ENCODE peak calls at places on chromosome 13, in four cellular contexts. O is HL-60, X is GM12878, U is K562. B is an unnamed sample.

GRCh38 chr13:39587939-39588338 is 15.1 kb downstream of the LHFPL6 start:
- DNase-seq in U (no peak), X (no peak), O (no peak), B (no peak)

GRCh38 chr13:25862156-25862555 is 189.7 kb downstream of the SHISA2 start:
- DNase-seq in X (no peak), U (no peak), O (no peak), B (no peak)

GRCh38 chr13:94602467-94602866 is 810 bp downstream of the GPR180 start:
- DNase-seq in U (no peak), X (no peak), O (no peak), B (no peak)

GRCh38 chr13:29543230-29544215 is 52.0 kb downstream of the SLC7A1 start:
- DNase-seq in U (peak), O (no peak), X (peak), B (peak)

GRCh38 chr13:79483302-79483701 is 2.3 kb downstream of the NDFIP2 start:
- DNase-seq in X (no peak), U (no peak), O (no peak), B (no peak)

GRCh38 chr13:52459668-52460067 is 4.4 kb downstream of the CKAP2 start:
- DNase-seq in X (no peak), O (no peak), U (no peak), B (no peak)

GRCh38 chr13:97295279-97296182 is 73.4 kb downstream of the MBNL2 start:
- DNase-seq in O (no peak), U (peak), X (no peak), B (no peak)

GRCh38 chr13:95154441-95154886 is 146.8 kb downstream of the ABCC4 start:
- DNase-seq in X (no peak), O (no peak), U (no peak), B (no peak)

GRCh38 chr13:113651511-113652403 is 6.2 kb downstream of the ATP4B start:
- DNase-seq in O (no peak), U (no peak), X (no peak), B (no peak)

GRCh38 chr13:30865131-30866009 is 40.7 kb upstream of the MEDAG start:
- DNase-seq in O (peak), U (peak), X (no peak), B (peak)

GRCh38 chr13:27583645-27584044 is 36.7 kb downstream of the LNX2 start:
- DNase-seq in X (no peak), U (no peak), O (no peak), B (no peak)

GRCh38 chr13:65378943-65379519 is 1851.1 kb downstream of the PCDH9 start:
- DNase-seq in O (no peak), X (no peak), U (no peak), B (no peak)

GRCh38 chr13:30044932-30045331 is 194.5 kb upstream of the UBL3 start:
- DNase-seq in U (no peak), X (no peak), O (no peak), B (no peak)

GRCh38 chr13:93878675-93879074 is 600.8 kb downstream of the DCT start:
- DNase-seq in X (no peak), U (no peak), O (no peak), B (no peak)

GRCh38 chr13:90618133-90618532 is 729.4 kb upstream of the MIR17HG start:
- DNase-seq in O (no peak), U (no peak), X (no peak), B (no peak)

GRCh38 chr13:40060318-40061007 is 405.0 kb downstream of the COG6 start:
- DNase-seq in X (peak), U (no peak), O (no peak), B (no peak)

GRCh38 chr13:23867027-23867491 is 22.1 kb downstream of the MIPEP start:
- DNase-seq in O (no peak), U (peak), X (no peak), B (no peak)

GRCh38 chr13:51359352-51359751 is 19.9 kb downstream of the SERPINE3 start:
- DNase-seq in U (no peak), O (no peak), X (no peak), B (no peak)

GRCh38 chr13:51360489-51360888 is 21.0 kb downstream of the SERPINE3 start:
- DNase-seq in X (no peak), O (no peak), U (no peak), B (no peak)

GRCh38 chr13:51361111-51361510 is 21.6 kb downstream of the SERPINE3 start:
- DNase-seq in U (no peak), X (no peak), O (no peak), B (no peak)

GRCh38 chr13:51357928-51358595 is 18.6 kb downstream of the SERPINE3 start:
- DNase-seq in U (no peak), X (no peak), O (no peak), B (no peak)

DNA sequence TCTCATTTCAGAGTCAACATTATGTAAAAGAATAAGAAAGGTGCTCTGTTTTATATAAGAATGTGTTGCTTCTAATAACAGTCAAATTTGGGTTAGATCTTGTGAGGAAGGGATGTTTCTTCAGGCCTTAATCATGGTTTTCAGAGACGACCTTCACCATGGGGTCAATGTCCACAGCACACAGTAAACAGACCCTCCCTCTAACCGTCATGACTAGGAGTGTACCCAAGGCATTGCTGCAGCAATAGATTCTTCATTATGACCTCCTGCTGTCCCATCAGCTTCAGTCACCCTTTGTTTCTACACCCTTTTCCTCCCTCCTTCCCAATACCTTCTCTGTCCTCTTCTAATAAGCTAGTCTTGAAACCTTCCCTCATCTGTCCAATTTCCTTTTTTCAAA is 15.7 kb downstream of the SERPINE3 start:
- DNase-seq in U (no peak), X (no peak), O (no peak), B (no peak)
- TF ChIP-seq SPI1 in U (no peak), X (no peak), O (no peak), B (no peak)

DNA sequence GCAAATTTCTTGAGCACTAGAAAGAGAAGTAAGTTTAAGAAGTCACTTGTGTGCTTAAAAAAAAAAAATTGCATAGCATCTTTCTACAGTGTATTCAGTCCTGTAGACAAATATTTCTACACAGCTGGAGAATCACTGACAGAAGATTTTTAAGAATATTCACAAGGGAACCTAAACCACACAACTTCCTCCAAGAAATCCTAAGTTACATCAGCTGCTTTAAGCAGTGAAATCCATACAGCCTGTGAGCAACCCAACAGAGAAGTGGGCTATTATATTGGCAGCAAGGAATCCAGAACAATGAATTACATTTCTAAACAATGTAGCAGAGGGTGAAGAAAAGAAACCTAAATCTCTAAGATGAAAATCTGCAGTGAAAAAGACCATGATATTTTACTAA is 1.5 kb downstream of the DOCK9 start:
- DNase-seq in X (no peak), U (no peak), O (no peak), B (no peak)
- TF ChIP-seq SPI1 in X (no peak), U (no peak), O (no peak), B (no peak)

GRCh38 chr13:73060251-73061160 is 1.7 kb downstream of the KLF5 start:
- DNase-seq in U (no peak), O (no peak), X (no peak), B (no peak)
- TF ChIP-seq SPI1 in U (no peak), O (no peak), X (no peak), B (no peak)

GRCh38 chr13:42474954-42475353 is 99.0 kb upstream of the TNFSF11 start:
- DNase-seq in O (no peak), X (no peak), U (no peak), B (no peak)

GRCh38 chr13:42477588-42478190 is 96.3 kb upstream of the TNFSF11 start:
- DNase-seq in U (no peak), X (no peak), O (no peak), B (no peak)

GRCh38 chr13:42484396-42484795 is 89.6 kb upstream of the TNFSF11 start:
- DNase-seq in U (no peak), X (no peak), O (no peak), B (no peak)

DNA sequence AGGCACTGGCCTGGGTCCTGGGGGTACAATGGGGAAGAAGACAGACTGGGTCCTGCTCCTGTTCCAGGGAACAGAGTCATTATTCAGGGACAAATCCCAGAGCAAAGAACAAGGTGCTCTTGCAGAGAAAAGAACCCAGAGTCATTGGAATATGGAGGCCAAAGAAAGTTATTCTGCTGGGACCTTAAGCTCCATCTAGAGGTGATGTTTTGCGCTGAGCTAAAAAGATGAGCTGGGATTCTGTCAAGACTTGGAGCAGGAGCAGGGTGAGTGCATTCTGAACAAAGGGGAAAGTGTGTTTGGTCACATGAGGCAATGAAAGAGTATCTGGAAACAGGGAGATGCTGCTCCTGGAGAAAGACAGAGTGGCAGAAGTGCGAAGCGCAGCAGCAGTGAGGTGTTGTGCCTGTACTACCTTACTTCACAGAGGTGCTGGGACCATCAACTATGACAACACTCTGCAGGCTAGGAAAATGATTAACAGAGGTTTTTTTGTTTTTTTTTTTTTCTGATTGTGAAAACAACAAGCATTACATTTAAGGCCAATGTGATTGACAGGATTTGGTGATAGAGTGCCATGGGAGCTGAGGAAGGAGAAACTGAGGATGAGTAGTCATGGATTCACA is 95.3 kb upstream of the TNFSF11 start:
- DNase-seq in X (no peak), O (no peak), U (no peak), B (no peak)
- TF ChIP-seq SPI1 in X (no peak), O (no peak), U (no peak), B (no peak)

DNA sequence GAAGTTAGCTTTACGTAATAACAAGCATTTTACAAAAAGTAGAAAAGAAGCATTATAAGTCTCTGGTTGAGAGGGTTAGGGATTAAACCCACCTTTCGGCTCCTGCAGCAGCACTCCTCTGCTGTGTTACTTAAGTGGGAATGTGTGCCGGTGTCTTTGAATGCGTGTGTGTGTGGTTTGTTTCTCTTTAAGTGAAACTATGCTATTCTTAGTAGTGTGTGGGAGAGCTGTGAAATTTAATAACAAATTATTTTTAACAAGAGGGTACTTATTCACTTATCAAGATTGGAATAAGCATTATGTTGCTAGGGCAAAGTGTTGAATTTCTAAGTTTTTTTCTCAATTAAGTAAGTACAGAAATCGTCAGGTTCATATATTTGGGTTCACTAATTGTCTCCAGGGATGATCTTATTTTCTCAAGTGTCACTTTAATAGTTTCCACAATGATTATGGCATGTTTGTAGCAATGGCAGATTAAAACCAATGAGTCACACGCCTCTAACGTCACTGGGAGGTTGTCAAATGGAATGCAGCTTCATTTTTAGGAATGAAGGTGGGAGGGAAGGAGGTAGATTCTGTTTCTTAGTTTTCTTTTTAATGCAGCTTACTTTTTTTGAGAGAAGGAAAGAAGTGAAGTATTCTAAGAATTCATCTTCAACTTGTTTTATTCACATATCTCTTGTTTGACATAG is 151.3 kb downstream of the LMO7 start:
- DNase-seq in O (no peak), X (no peak), U (no peak), B (no peak)
- TF ChIP-seq SPI1 in O (no peak), X (no peak), U (no peak), B (no peak)

DNA sequence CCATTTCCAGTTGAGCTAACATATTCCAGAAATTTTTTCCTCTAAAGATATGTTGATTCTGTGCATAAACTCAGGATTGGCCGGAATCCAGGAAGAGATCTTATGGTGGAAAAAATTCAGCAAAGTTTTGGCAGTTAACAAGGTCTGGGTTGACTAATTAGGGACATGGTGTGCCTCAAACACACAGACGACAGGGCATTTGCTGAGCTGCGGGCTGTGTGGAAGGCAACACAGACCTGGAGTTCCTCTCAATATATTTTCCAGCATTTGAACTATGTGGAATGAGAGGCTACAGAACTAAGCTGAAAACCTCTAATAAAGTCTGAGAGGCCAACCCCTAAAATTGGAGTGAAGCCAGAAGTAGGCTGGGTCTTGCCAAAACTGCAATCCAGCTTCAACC is 65.0 kb upstream of the FGF14 start:
- DNase-seq in U (no peak), O (no peak), X (no peak), B (no peak)
- TF ChIP-seq SPI1 in U (no peak), O (no peak), X (no peak), B (no peak)

GRCh38 chr13:20160346-20161274 is at the start of gene GJA3:
- DNase-seq in X (no peak), O (peak), U (peak), B (peak)
- TF ChIP-seq SPI1 in X (no peak), O (no peak), U (no peak), B (no peak)

DNA sequence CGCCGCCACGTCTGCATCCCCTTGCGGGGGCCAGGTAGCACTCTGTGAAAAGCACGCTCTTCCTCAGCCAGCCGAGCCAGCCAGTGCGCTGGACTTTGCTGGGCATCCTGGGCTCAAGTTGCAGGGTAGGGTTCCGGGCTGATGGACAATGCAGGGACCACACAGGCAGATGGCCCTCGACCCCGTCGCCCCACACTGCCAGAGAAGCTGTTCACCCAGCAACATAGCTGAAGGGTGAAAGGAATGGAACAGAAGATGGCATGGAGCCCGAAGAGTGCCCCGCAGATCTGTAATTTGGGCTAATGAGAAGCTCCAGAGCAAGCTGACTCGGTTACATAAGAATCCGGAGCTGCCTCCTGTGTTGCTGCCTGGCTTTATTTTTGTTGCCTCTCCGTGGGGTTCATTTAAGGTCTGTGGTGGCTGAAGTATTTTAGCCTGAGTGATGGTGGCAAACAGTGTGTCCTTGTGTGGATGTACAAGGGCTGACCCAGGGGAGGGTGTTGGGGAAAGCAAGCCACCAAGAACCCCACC is 105.8 kb downstream of the SOX1 start:
- DNase-seq in U (no peak), O (no peak), X (no peak), B (no peak)
- TF ChIP-seq SPI1 in U (no peak), O (no peak), X (no peak), B (no peak)

B was measured in GM12891.